ENCODE peak calls at places on chromosome 22, in four cellular contexts. C is H1, M is astrocyte of the cerebellum, H is mucosa of descending colon. T is an unnamed sample.

GRCh38 chr22:38228873-38229740 is 27.3 kb downstream of the MAFF start:
- DNase-seq in H (peak; percentile 85), C (no peak), M (no peak), T (no peak)

GRCh38 chr22:48923165-48923875 is 904.4 kb downstream of the BRD1 start:
- DNase-seq in C (peak; percentile 24), H (no peak), M (no peak), T (no peak)

GRCh38 chr22:39518996-39519680 is 1.2 kb upstream of the ATF4 start:
- DNase-seq in H (no peak), M (no peak), C (no peak), T (no peak)

GRCh38 chr22:41401781-41402648 is 20.3 kb downstream of the TEF start:
- DNase-seq in M (no peak), C (no peak), H (peak; percentile 90), T (no peak)

GRCh38 chr22:46071451-46072029 is 78.8 kb upstream of the PPARA start:
- DNase-seq in H (peak; percentile 91), C (peak; percentile 76), M (peak; percentile 95), T (peak; percentile 50)

GRCh38 chr22:46056169-46057041 is 79.4 kb upstream of the WNT7B start:
- DNase-seq in M (no peak), C (no peak), H (no peak), T (no peak)

GRCh38 chr22:45445031-45445710 is 31.7 kb downstream of the RIBC2 start:
- DNase-seq in H (no peak), M (no peak), C (no peak), T (no peak)

GRCh38 chr22:38768036-38768435 is 12.2 kb upstream of the SUN2 start:
- DNase-seq in H (no peak), M (no peak), C (no peak), T (no peak)

GRCh38 chr22:26552466-26552865 is 37.5 kb downstream of the TPST2 start:
- DNase-seq in C (no peak), H (no peak), M (no peak), T (no peak)

GRCh38 chr22:23230348-23231068 is 50.2 kb downstream of the BCR start:
- DNase-seq in H (no peak), C (peak; percentile 66), M (no peak), T (no peak)

GRCh38 chr22:19756288-19757128 is 4.1 kb upstream of the TBX1 start:
- DNase-seq in H (peak; percentile 62), C (peak; percentile 78), M (no peak), T (peak; percentile 65)

GRCh38 chr22:40721266-40721665 is 42.0 kb downstream of the MCHR1 start:
- DNase-seq in H (no peak), M (no peak), C (no peak), T (peak; percentile 38)

GRCh38 chr22:46052331-46052771 is 75.4 kb upstream of the WNT7B start:
- DNase-seq in M (no peak), H (no peak), C (no peak), T (no peak)

GRCh38 chr22:27975381-27976013 is 56.4 kb upstream of the PITPNB start:
- DNase-seq in H (no peak), C (no peak), M (no peak), T (no peak)

GRCh38 chr22:27971926-27972325 is 52.9 kb upstream of the PITPNB start:
- DNase-seq in M (no peak), H (no peak), C (no peak), T (no peak)

GRCh38 chr22:27972732-27973698 is 54.0 kb upstream of the PITPNB start:
- DNase-seq in H (peak; percentile 15), C (no peak), M (no peak), T (no peak)

GRCh38 chr22:27970596-27971220 is 51.7 kb upstream of the PITPNB start:
- DNase-seq in H (no peak), C (no peak), M (no peak), T (no peak)

DNA sequence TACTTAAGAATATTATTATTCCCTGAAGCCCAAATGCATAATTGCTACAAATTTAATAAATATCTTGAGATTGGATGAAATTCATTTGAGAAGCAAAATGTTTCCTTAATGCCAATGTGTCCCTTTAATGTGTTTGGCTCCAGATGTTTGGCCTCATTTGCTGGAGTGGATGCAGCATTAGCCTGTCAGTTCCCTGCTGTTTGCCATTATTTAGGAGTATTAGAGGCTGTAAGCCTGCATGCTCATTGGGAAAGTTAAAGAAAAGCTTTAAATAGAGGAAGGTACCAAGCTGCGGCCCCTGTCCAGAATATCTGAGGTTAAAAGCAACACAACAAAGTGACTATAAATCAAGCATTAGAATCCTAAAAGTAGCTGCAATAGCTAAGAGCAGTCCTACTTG is 54.8 kb upstream of the PITPNB start:
- DNase-seq in H (no peak), M (no peak), C (no peak), T (no peak)
- TF ChIP-seq CTCF in H (no peak), M (no peak), C (no peak), T (no peak)

GRCh38 chr22:22171357-22172218 is 73.0 kb upstream of the VPREB1 start:
- DNase-seq in M (no peak), H (no peak), C (no peak), T (peak; percentile 36)
- TF ChIP-seq CTCF in M (peak; percentile 28), H (no peak), C (peak; percentile 69), T (peak; percentile 50)

DNA sequence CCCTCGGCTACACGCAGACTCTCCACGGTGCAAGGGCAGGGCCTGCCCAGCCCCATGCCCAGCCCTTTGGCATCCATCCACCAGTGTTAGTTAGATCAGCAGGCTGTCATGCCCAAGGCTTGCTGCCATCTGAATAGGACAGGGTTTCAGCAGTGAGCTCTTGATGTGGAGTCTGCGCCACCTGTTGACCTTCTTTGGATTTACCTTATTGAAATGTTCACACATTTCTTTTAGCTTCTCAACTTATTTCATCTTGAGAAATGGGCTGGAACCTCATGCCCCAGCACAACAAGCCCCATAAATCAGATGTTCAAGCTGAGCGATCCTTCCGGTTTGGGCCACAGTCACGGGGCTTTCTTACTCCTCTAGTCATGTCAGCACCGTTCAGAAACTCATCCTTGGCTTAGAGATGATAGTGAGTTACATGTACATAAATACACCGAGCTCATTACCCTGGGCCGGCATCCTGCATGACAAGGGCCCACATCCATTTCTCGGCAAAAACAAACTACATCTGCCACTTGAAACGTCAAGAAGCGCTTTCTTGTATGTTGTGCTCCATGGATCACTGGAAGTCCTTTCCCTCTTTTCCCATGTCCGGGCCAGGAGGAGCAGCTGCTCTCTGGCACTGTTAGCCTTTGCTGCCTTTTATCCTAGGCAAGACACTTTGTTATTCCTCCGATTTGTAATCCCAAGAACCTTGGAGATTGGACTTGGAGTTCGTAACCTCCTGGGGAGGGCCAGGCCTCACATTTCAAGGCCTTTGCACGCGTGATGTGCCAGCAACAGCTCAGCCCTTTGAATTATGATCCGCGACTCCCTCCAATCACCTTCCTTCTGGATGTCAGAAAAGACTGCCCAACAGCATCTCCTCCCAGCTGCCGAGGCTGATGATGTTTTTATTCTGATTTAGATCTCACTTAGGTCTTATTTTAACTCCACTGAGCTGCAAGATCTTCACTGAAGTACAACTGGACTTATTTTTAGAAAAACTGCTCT is 61.9 kb downstream of the PARVB start:
- DNase-seq in H (peak; percentile 88), C (no peak), M (peak; percentile 43), T (peak; percentile 41)
- TF ChIP-seq CTCF in H (no peak), C (peak; percentile 72), M (peak; percentile 59), T (peak; percentile 31)

GRCh38 chr22:32473388-32473952 is 1.1 kb upstream of the FBXO7 start:
- DNase-seq in H (peak; percentile 70), C (peak; percentile 56), M (peak; percentile 66), T (peak; percentile 14)
- TF ChIP-seq CTCF in H (peak; percentile 50), C (peak; percentile 67), M (peak; percentile 62), T (peak; percentile 53)